ENCODE peak calls at places on chromosomes 11 and 22, in five cellular contexts. One of them, this sample, is unnamed.

GRCh38 chr11:116348226-116348625 is 424.6 kb downstream of the BUD13 start:
- DNase-seq in CD8-positive, alpha-beta T cell: no peak
- DNase-seq in OCI-LY7: peak; percentile 51
- DNase-seq in left ventricle myocardium inferior: no peak
- DNase-seq in naive thymus-derived CD4-positive, alpha-beta T cell: no peak
- DNase-seq in this sample: peak; percentile 7

GRCh38 chr11:10498426-10499250 is 42.3 kb downstream of the RNF141 start:
- DNase-seq in left ventricle myocardium inferior: no peak
- DNase-seq in naive thymus-derived CD4-positive, alpha-beta T cell: no peak
- DNase-seq in OCI-LY7: no peak
- DNase-seq in CD8-positive, alpha-beta T cell: no peak
- DNase-seq in this sample: no peak

GRCh38 chr11:30603357-30603756 is 17.2 kb upstream of the MPPED2 start:
- DNase-seq in CD8-positive, alpha-beta T cell: no peak
- DNase-seq in left ventricle myocardium inferior: no peak
- DNase-seq in naive thymus-derived CD4-positive, alpha-beta T cell: no peak
- DNase-seq in OCI-LY7: no peak
- DNase-seq in this sample: no peak

GRCh38 chr11:72738199-72739141 is 13.7 kb downstream of the ARAP1 start:
- DNase-seq in left ventricle myocardium inferior: no peak
- DNase-seq in OCI-LY7: peak; percentile 90
- DNase-seq in CD8-positive, alpha-beta T cell: no peak
- DNase-seq in naive thymus-derived CD4-positive, alpha-beta T cell: no peak
- DNase-seq in this sample: peak; percentile 88

GRCh38 chr11:12540913-12541587 is 133.2 kb upstream of the TEAD1 start:
- DNase-seq in OCI-LY7: no peak
- DNase-seq in CD8-positive, alpha-beta T cell: no peak
- DNase-seq in naive thymus-derived CD4-positive, alpha-beta T cell: no peak
- DNase-seq in left ventricle myocardium inferior: no peak
- DNase-seq in this sample: no peak

GRCh38 chr11:102197759-102198158 is 87.5 kb downstream of the YAP1 start:
- DNase-seq in naive thymus-derived CD4-positive, alpha-beta T cell: no peak
- DNase-seq in OCI-LY7: no peak
- DNase-seq in left ventricle myocardium inferior: no peak
- DNase-seq in CD8-positive, alpha-beta T cell: no peak
- DNase-seq in this sample: no peak

GRCh38 chr11:39772525-39773137 is 1686.8 kb downstream of the LRRC4C start:
- DNase-seq in naive thymus-derived CD4-positive, alpha-beta T cell: no peak
- DNase-seq in OCI-LY7: no peak
- DNase-seq in CD8-positive, alpha-beta T cell: no peak
- DNase-seq in left ventricle myocardium inferior: no peak
- DNase-seq in this sample: no peak

GRCh38 chr11:134200688-134201087 is 23.1 kb downstream of the NCAPD3 start:
- DNase-seq in naive thymus-derived CD4-positive, alpha-beta T cell: no peak
- DNase-seq in CD8-positive, alpha-beta T cell: no peak
- DNase-seq in OCI-LY7: no peak
- DNase-seq in left ventricle myocardium inferior: no peak
- DNase-seq in this sample: no peak

GRCh38 chr22:17921871-17922821 is 102.2 kb downstream of the MICAL3 start:
- DNase-seq in left ventricle myocardium inferior: peak; percentile 54
- DNase-seq in OCI-LY7: no peak
- DNase-seq in CD8-positive, alpha-beta T cell: no peak
- DNase-seq in naive thymus-derived CD4-positive, alpha-beta T cell: no peak
- DNase-seq in this sample: no peak

GRCh38 chr11:68039526-68040086 is 781 bp downstream of the TCIRG1 start:
- DNase-seq in naive thymus-derived CD4-positive, alpha-beta T cell: no peak
- DNase-seq in CD8-positive, alpha-beta T cell: no peak
- DNase-seq in OCI-LY7: peak; percentile 20
- DNase-seq in left ventricle myocardium inferior: no peak
- DNase-seq in this sample: no peak

GRCh38 chr11:65633390-65634139 is 4.3 kb upstream of the SIPA1 start:
- DNase-seq in CD8-positive, alpha-beta T cell: no peak
- DNase-seq in OCI-LY7: no peak
- DNase-seq in left ventricle myocardium inferior: no peak
- DNase-seq in naive thymus-derived CD4-positive, alpha-beta T cell: peak; percentile 37
- DNase-seq in this sample: no peak

DNA sequence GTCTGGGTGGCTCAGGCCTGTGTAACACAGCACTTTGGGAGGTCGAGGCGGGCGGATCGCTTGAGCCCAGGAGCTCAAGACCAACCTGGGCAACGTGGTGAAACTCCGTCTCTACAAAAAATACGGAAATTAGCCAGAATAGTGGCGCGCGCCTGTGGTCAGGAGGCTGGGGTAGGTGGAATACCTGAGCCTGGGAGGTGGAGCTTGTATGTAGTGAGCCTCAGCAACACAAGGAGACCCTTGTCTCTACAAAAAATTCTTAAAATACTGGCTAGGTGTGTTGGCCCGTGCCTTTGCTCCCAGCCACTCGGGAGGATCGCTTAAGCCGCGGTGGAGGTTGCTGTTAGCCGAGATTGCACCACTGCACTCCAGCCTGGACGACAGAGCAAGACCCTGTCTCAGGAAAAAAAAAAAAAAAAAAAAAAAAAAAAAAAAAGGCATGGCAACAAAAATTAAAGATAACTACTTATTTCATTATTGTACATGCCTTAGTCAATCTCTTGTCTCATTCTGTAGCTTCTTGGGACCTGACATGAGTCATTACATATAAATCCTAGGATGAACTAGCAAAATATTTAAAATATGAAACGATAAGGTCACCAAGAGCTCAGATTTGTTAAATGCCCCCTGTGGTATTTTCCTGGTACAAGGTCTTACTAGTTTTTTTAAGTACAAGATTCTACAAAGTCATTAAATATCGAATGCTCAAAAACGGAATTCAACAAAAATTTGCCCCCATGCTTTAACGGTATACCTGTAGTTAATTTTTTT is 1.1 kb downstream of the TAF1D start:
- DNase-seq in CD8-positive, alpha-beta T cell: no peak
- DNase-seq in naive thymus-derived CD4-positive, alpha-beta T cell: no peak
- DNase-seq in left ventricle myocardium inferior: no peak
- DNase-seq in OCI-LY7: peak; percentile 62
- DNase-seq in this sample: no peak
- H3K27ac ChIP-seq in CD8-positive, alpha-beta T cell: peak overlapping the region; percentile 89
- H3K27ac ChIP-seq in naive thymus-derived CD4-positive, alpha-beta T cell: peak overlapping the region; percentile 84
- H3K27ac ChIP-seq in left ventricle myocardium inferior: peak overlapping the region; percentile 93
- H3K27ac ChIP-seq in OCI-LY7: peak overlapping the region; percentile 78
- H3K27ac ChIP-seq in this sample: peak overlapping the region; percentile 98

DNA sequence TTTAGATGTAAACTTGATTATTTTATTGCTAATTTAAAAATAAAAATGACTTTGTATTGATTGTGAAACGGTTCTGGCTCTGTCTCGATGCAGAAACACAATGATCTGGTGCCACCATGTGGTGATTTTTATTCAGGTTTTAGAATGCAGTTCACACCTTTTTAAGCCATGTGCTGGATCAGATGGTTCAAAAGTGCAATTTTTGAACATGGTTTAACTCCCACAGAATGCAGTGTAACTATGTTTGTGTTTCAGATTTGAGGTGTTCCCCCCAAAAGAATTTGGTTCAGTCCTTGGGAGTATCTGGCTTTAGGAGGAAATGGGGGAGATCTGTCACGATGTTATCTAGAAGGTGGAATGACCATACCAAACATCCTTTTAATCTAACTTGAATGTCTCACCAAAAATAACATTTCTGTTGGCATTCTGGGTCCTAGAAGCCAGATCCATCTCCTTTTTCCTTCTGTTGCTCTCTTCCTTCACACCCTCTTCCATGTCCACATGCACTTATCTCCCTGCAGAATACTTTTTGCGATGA is 7.9 kb downstream of the MRPL16 start:
- DNase-seq in left ventricle myocardium inferior: no peak
- DNase-seq in OCI-LY7: peak; percentile 73
- DNase-seq in naive thymus-derived CD4-positive, alpha-beta T cell: peak; percentile 67
- DNase-seq in CD8-positive, alpha-beta T cell: no peak
- DNase-seq in this sample: peak; percentile 64
- H3K27ac ChIP-seq in left ventricle myocardium inferior: peak overlapping the region; percentile 74
- H3K27ac ChIP-seq in OCI-LY7: no peak overlapping the region
- H3K27ac ChIP-seq in naive thymus-derived CD4-positive, alpha-beta T cell: no peak overlapping the region
- H3K27ac ChIP-seq in CD8-positive, alpha-beta T cell: no peak overlapping the region
- H3K27ac ChIP-seq in this sample: no peak overlapping the region

DNA sequence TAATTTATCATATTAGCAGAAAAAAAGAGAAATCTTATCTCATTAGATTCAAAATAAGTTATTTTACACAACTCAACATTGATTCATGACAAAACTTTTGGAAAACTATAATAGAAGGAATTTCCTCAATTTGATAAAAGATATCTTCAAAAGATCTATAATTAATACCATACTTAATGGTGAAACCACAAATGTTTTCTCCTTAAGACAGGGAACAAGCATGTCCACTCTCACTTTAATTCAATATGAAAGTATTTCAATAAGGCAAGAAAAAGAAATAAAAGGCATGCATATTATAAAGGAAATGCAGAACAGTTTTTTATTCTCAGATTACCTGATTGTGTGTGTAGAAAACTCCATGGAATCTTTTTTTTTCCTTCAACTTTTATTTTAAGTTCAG is 23.6 kb downstream of the MTNR1B start:
- DNase-seq in CD8-positive, alpha-beta T cell: no peak
- DNase-seq in left ventricle myocardium inferior: no peak
- DNase-seq in OCI-LY7: no peak
- DNase-seq in naive thymus-derived CD4-positive, alpha-beta T cell: no peak
- DNase-seq in this sample: no peak
- H3K27ac ChIP-seq in CD8-positive, alpha-beta T cell: no peak overlapping the region
- H3K27ac ChIP-seq in left ventricle myocardium inferior: no peak overlapping the region
- H3K27ac ChIP-seq in OCI-LY7: no peak overlapping the region
- H3K27ac ChIP-seq in naive thymus-derived CD4-positive, alpha-beta T cell: no peak overlapping the region
- H3K27ac ChIP-seq in this sample: no peak overlapping the region

GRCh38 chr11:128294685-128295079 is 292.7 kb downstream of the ETS1 start:
- DNase-seq in CD8-positive, alpha-beta T cell: no peak
- DNase-seq in OCI-LY7: no peak
- DNase-seq in left ventricle myocardium inferior: no peak
- DNase-seq in naive thymus-derived CD4-positive, alpha-beta T cell: no peak
- DNase-seq in this sample: no peak
- H3K27ac ChIP-seq in CD8-positive, alpha-beta T cell: no peak overlapping the region
- H3K27ac ChIP-seq in OCI-LY7: no peak overlapping the region
- H3K27ac ChIP-seq in left ventricle myocardium inferior: peak overlapping the region; percentile 24
- H3K27ac ChIP-seq in naive thymus-derived CD4-positive, alpha-beta T cell: peak overlapping the region; percentile 98
- H3K27ac ChIP-seq in this sample: no peak overlapping the region

DNA sequence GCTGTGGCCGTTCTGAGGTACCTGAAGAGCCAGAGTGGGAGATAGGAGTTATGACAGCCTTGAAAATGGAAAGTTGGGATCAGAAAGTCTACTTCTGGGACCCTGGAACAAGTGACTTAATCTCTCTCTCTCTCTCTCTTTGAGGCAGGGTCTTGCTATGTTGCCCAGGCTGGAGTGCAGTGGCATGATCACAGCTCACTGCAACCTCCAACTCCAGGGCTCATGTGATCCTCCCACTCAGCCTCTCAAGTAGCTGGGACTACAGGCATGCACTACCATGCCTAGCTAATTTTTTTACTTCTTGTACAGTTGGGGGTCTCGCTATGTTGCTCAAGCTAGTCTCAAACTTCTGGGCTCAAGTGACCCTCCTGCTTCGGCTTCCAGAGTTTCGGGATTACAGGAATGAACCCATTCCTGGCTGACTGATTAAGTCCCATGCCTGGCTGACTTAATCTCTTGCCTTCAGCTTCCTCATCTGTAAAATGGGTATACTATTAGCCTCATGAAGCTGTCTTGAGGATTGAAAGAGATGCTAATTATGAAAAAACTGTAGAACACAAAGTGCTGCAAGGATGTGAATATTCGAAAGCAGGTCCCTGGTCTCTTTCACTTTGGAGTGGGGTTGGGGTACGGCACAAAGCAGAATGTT is 87.7 kb downstream of the UBASH3B start:
- DNase-seq in naive thymus-derived CD4-positive, alpha-beta T cell: no peak
- DNase-seq in OCI-LY7: no peak
- DNase-seq in left ventricle myocardium inferior: no peak
- DNase-seq in CD8-positive, alpha-beta T cell: no peak
- DNase-seq in this sample: no peak
- H3K27ac ChIP-seq in naive thymus-derived CD4-positive, alpha-beta T cell: peak overlapping the region; percentile 84
- H3K27ac ChIP-seq in OCI-LY7: peak overlapping the region; percentile 85
- H3K27ac ChIP-seq in left ventricle myocardium inferior: peak overlapping the region; percentile 65
- H3K27ac ChIP-seq in CD8-positive, alpha-beta T cell: peak overlapping the region; percentile 46
- H3K27ac ChIP-seq in this sample: peak overlapping the region; percentile 76

DNA sequence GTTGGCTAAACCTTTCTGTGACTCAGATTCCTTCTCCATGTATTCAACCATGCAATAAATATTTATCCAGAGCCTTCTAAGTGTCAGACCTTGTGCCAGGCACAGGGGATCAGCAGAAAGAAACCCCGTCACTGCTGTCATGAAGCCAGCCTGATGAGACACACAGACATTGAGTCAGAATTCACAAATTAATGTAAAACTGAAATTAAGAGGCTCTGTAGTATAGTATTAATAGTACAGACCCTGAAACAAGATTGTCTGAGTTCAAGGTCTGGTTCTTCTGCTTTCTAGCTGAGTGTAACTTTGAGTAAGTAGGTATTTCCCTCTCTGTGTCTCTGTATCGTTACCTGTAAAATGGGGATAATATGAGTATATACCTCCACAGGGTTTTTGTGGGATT is 46.9 kb downstream of the ME3 start:
- DNase-seq in naive thymus-derived CD4-positive, alpha-beta T cell: no peak
- DNase-seq in OCI-LY7: no peak
- DNase-seq in left ventricle myocardium inferior: no peak
- DNase-seq in CD8-positive, alpha-beta T cell: no peak
- DNase-seq in this sample: no peak
- H3K27ac ChIP-seq in naive thymus-derived CD4-positive, alpha-beta T cell: no peak overlapping the region
- H3K27ac ChIP-seq in OCI-LY7: no peak overlapping the region
- H3K27ac ChIP-seq in left ventricle myocardium inferior: no peak overlapping the region
- H3K27ac ChIP-seq in CD8-positive, alpha-beta T cell: no peak overlapping the region
- H3K27ac ChIP-seq in this sample: no peak overlapping the region

DNA sequence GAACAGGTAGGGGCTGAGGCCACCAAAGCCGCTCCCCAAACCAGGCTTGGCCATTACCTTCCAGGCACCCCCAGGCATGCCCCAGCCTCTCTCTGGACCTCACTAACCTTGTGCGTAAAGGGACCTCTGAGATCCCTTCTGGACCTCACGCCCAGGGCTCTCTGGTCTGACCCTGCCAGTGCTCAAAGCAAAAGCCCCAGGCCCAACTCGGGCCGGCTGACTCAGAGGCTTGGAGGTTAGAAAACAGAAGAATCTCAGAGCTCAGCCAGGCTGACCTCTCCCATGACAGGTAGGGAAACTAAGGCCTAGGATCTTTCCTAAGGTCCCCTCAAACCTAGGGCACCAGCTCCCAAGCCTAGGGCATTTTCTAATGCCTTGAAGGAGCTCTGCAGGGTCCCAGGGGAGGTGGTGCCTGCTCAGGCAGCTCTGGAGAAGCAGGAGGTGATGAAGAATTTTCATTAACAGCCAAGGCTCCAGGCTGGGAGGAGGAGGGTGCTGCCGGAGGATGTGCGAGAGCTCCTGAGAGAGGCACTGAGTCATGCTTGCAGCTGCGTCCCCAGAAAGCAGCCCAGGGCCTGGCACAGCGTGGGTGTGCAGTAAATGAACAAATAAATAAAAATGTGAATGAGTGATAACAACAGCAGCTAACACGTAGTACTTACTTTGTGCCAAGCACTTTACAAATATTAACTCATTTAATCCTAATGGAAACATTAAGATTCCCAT is 25.6 kb downstream of the ARRB1 start:
- DNase-seq in OCI-LY7: no peak
- DNase-seq in naive thymus-derived CD4-positive, alpha-beta T cell: no peak
- DNase-seq in left ventricle myocardium inferior: peak; percentile 70
- DNase-seq in CD8-positive, alpha-beta T cell: no peak
- DNase-seq in this sample: no peak
- H3K27ac ChIP-seq in OCI-LY7: no peak overlapping the region
- H3K27ac ChIP-seq in naive thymus-derived CD4-positive, alpha-beta T cell: no peak overlapping the region
- H3K27ac ChIP-seq in left ventricle myocardium inferior: peak overlapping the region; percentile 73
- H3K27ac ChIP-seq in CD8-positive, alpha-beta T cell: no peak overlapping the region
- H3K27ac ChIP-seq in this sample: no peak overlapping the region

GRCh38 chr11:75814686-75815344 is at the start of gene UVRAG:
- DNase-seq in naive thymus-derived CD4-positive, alpha-beta T cell: peak; percentile 98
- DNase-seq in left ventricle myocardium inferior: peak; percentile 97
- DNase-seq in OCI-LY7: peak; percentile 99
- DNase-seq in CD8-positive, alpha-beta T cell: peak; percentile 98
- DNase-seq in this sample: peak; percentile 98
- H3K27ac ChIP-seq in naive thymus-derived CD4-positive, alpha-beta T cell: peak within 1 kb of the TSS; percentile 83
- H3K27ac ChIP-seq in left ventricle myocardium inferior: peak within 1 kb of the TSS; percentile 95
- H3K27ac ChIP-seq in OCI-LY7: peak within 1 kb of the TSS; percentile 82
- H3K27ac ChIP-seq in CD8-positive, alpha-beta T cell: peak within 1 kb of the TSS; percentile 77
- H3K27ac ChIP-seq in this sample: peak within 1 kb of the TSS; percentile 83